ENCODE peak calls at places on chromosomes 12 and 14, in ten cellular contexts. One of them, this sample, is unnamed.

GRCh38 chr12:65607271-65607880 is 216.9 kb upstream of the HMGA2 start:
- DNase-seq in HFF-Myc: no peak
- DNase-seq in BJ: no peak
- DNase-seq in HL-60: no peak
- DNase-seq in fibroblast of lung: no peak
- DNase-seq in lower lobe of right lung: no peak
- DNase-seq in body of pancreas: no peak
- DNase-seq in colonic mucosa: no peak
- DNase-seq in breast epithelium: peak; percentile 54
- DNase-seq in heart right ventricle: no peak
- DNase-seq in this sample: no peak

GRCh38 chr14:70887207-70888150 is 19.8 kb upstream of the PCNX1 start:
- DNase-seq in BJ: no peak
- DNase-seq in lower lobe of right lung: no peak
- DNase-seq in heart right ventricle: no peak
- DNase-seq in breast epithelium: no peak
- DNase-seq in HL-60: no peak
- DNase-seq in colonic mucosa: no peak
- DNase-seq in fibroblast of lung: peak; percentile 82
- DNase-seq in body of pancreas: no peak
- DNase-seq in HFF-Myc: no peak
- DNase-seq in this sample: peak; percentile 60

GRCh38 chr14:104296388-104297312 is 158.3 kb downstream of the KIF26A start:
- DNase-seq in lower lobe of right lung: peak; percentile 20
- DNase-seq in HL-60: no peak
- DNase-seq in HFF-Myc: no peak
- DNase-seq in heart right ventricle: peak; percentile 13
- DNase-seq in colonic mucosa: no peak
- DNase-seq in BJ: no peak
- DNase-seq in breast epithelium: peak; percentile 43
- DNase-seq in body of pancreas: no peak
- DNase-seq in fibroblast of lung: no peak
- DNase-seq in this sample: no peak

GRCh38 chr12:66077542-66077941 is 53.0 kb downstream of the LLPH start:
- DNase-seq in heart right ventricle: no peak
- DNase-seq in HFF-Myc: no peak
- DNase-seq in BJ: no peak
- DNase-seq in HL-60: no peak
- DNase-seq in lower lobe of right lung: no peak
- DNase-seq in body of pancreas: no peak
- DNase-seq in fibroblast of lung: no peak
- DNase-seq in breast epithelium: no peak
- DNase-seq in colonic mucosa: no peak
- DNase-seq in this sample: no peak

GRCh38 chr14:101360045-101360931 is 201.0 kb upstream of the DIO3 start:
- DNase-seq in HFF-Myc: no peak
- DNase-seq in body of pancreas: no peak
- DNase-seq in breast epithelium: no peak
- DNase-seq in BJ: no peak
- DNase-seq in HL-60: no peak
- DNase-seq in fibroblast of lung: no peak
- DNase-seq in heart right ventricle: peak; percentile 32
- DNase-seq in colonic mucosa: peak; percentile 58
- DNase-seq in lower lobe of right lung: no peak
- DNase-seq in this sample: no peak

GRCh38 chr14:59087711-59088110 is 100.8 kb upstream of the DAAM1 start:
- DNase-seq in body of pancreas: no peak
- DNase-seq in HFF-Myc: no peak
- DNase-seq in lower lobe of right lung: no peak
- DNase-seq in BJ: no peak
- DNase-seq in fibroblast of lung: no peak
- DNase-seq in colonic mucosa: no peak
- DNase-seq in breast epithelium: no peak
- DNase-seq in heart right ventricle: no peak
- DNase-seq in HL-60: no peak
- DNase-seq in this sample: no peak

GRCh38 chr14:89621009-89621421 is 204.0 kb upstream of the FOXN3 start:
- DNase-seq in HL-60: no peak
- DNase-seq in heart right ventricle: no peak
- DNase-seq in fibroblast of lung: no peak
- DNase-seq in BJ: no peak
- DNase-seq in body of pancreas: peak; percentile 35
- DNase-seq in colonic mucosa: no peak
- DNase-seq in HFF-Myc: no peak
- DNase-seq in breast epithelium: no peak
- DNase-seq in lower lobe of right lung: no peak
- DNase-seq in this sample: no peak

GRCh38 chr12:103966736-103967135 is 1.1 kb downstream of the TDG start:
- DNase-seq in HL-60: no peak
- DNase-seq in fibroblast of lung: peak; percentile 49
- DNase-seq in lower lobe of right lung: no peak
- DNase-seq in colonic mucosa: no peak
- DNase-seq in breast epithelium: no peak
- DNase-seq in body of pancreas: no peak
- DNase-seq in HFF-Myc: no peak
- DNase-seq in BJ: no peak
- DNase-seq in heart right ventricle: no peak
- DNase-seq in this sample: no peak

GRCh38 chr14:33839193-33840076 is 111.4 kb downstream of the EGLN3 start:
- DNase-seq in breast epithelium: no peak
- DNase-seq in heart right ventricle: peak; percentile 25
- DNase-seq in HFF-Myc: peak; percentile 31
- DNase-seq in HL-60: no peak
- DNase-seq in lower lobe of right lung: peak; percentile 45
- DNase-seq in body of pancreas: peak; percentile 50
- DNase-seq in BJ: no peak
- DNase-seq in colonic mucosa: peak; percentile 65
- DNase-seq in fibroblast of lung: peak; percentile 41
- DNase-seq in this sample: no peak

GRCh38 chr12:95763809-95764253 is 26.7 kb downstream of the NTN4 start:
- DNase-seq in colonic mucosa: peak; percentile 26
- DNase-seq in HFF-Myc: peak; percentile 27
- DNase-seq in heart right ventricle: no peak
- DNase-seq in lower lobe of right lung: no peak
- DNase-seq in HL-60: no peak
- DNase-seq in body of pancreas: no peak
- DNase-seq in breast epithelium: no peak
- DNase-seq in fibroblast of lung: peak; percentile 80
- DNase-seq in BJ: peak; percentile 65
- DNase-seq in this sample: peak; percentile 55

GRCh38 chr12:88015825-88016224 is 13.4 kb downstream of the C12orf50 start:
- DNase-seq in breast epithelium: no peak
- DNase-seq in lower lobe of right lung: no peak
- DNase-seq in fibroblast of lung: no peak
- DNase-seq in HL-60: no peak
- DNase-seq in BJ: no peak
- DNase-seq in colonic mucosa: no peak
- DNase-seq in heart right ventricle: no peak
- DNase-seq in HFF-Myc: no peak
- DNase-seq in body of pancreas: no peak
- DNase-seq in this sample: no peak

GRCh38 chr12:94390130-94390485 is 69.6 kb downstream of the CEP83 start:
- DNase-seq in heart right ventricle: no peak
- DNase-seq in HL-60: no peak
- DNase-seq in HFF-Myc: no peak
- DNase-seq in body of pancreas: no peak
- DNase-seq in lower lobe of right lung: no peak
- DNase-seq in fibroblast of lung: no peak
- DNase-seq in breast epithelium: no peak
- DNase-seq in BJ: no peak
- DNase-seq in colonic mucosa: no peak
- DNase-seq in this sample: no peak

GRCh38 chr12:80216890-80217559 is 117.7 kb downstream of the OTOGL start:
- DNase-seq in breast epithelium: no peak
- DNase-seq in lower lobe of right lung: no peak
- DNase-seq in HFF-Myc: no peak
- DNase-seq in heart right ventricle: no peak
- DNase-seq in body of pancreas: no peak
- DNase-seq in colonic mucosa: no peak
- DNase-seq in HL-60: no peak
- DNase-seq in fibroblast of lung: peak; percentile 21
- DNase-seq in BJ: no peak
- DNase-seq in this sample: no peak

GRCh38 chr12:5078423-5078822 is 34.7 kb downstream of the KCNA5 start:
- DNase-seq in HL-60: no peak
- DNase-seq in BJ: no peak
- DNase-seq in colonic mucosa: no peak
- DNase-seq in lower lobe of right lung: no peak
- DNase-seq in HFF-Myc: no peak
- DNase-seq in heart right ventricle: peak; percentile 75
- DNase-seq in breast epithelium: no peak
- DNase-seq in body of pancreas: peak; percentile 21
- DNase-seq in fibroblast of lung: peak; percentile 29
- DNase-seq in this sample: no peak

DNA sequence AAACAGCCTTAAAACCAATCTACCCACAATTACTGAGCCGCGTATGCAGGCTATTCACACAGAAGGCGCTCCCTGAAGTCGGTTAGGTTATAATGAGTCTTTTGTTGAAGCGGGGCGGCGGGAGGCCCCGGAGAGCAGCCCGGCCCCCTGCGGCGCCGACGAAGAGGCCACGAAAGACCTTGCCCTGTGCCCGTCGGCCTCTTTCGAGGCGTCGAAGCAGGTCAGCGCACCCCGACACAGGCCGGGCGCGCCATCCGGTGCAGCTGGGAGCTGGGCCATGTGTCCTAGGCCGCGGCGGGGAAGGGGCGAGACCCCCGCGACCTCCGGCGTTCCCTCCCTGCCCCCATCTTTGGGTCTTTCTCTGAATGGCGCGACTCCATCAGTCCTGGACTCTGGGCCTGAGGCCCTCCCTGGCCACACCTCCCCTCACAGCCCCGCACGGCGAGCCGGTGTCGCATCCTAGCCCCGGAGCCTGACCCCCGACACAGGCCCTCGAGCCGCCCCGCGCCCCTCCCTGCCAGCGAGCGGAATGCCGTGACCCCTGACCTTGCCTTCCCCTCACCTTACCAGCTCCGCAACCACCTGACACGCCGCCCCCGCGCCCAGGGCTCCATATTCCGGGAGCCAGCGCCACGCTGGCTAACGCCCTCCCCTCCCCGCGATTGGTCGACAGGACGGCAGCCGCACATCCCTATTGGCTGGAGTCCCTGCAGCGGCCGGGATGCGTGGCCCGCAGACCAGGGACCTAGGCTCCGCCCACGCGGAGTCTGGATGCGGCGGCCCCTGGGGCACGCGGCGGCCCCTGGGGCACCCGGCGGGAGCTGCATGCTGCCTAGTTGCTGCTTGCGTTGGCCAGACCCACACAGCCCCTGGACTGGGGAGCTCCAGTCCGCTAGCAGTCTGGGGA is at the start of gene SLC11A2:
- DNase-seq in body of pancreas: peak; percentile 95
- DNase-seq in lower lobe of right lung: peak; percentile 98
- DNase-seq in HL-60: peak; percentile 95
- DNase-seq in HFF-Myc: peak; percentile 67
- DNase-seq in breast epithelium: peak; percentile 94
- DNase-seq in colonic mucosa: peak; percentile 96
- DNase-seq in BJ: peak; percentile 52
- DNase-seq in fibroblast of lung: peak; percentile 93
- DNase-seq in heart right ventricle: peak; percentile 96
- DNase-seq in this sample: peak; percentile 59
- TF ChIP-seq CTCF in body of pancreas: no peak
- TF ChIP-seq CTCF in lower lobe of right lung: peak; percentile 32
- TF ChIP-seq CTCF in HL-60: no peak
- TF ChIP-seq CTCF in HFF-Myc: no peak
- TF ChIP-seq CTCF in breast epithelium: no peak
- TF ChIP-seq CTCF in colonic mucosa: no peak
- TF ChIP-seq CTCF in BJ: no peak
- TF ChIP-seq CTCF in fibroblast of lung: no peak
- TF ChIP-seq CTCF in heart right ventricle: peak; percentile 26
- TF ChIP-seq CTCF in this sample: no peak

GRCh38 chr14:28661171-28661772 is 105.3 kb upstream of the FOXG1 start:
- DNase-seq in fibroblast of lung: peak; percentile 99
- DNase-seq in heart right ventricle: no peak
- DNase-seq in BJ: no peak
- DNase-seq in HL-60: no peak
- DNase-seq in body of pancreas: no peak
- DNase-seq in lower lobe of right lung: no peak
- DNase-seq in HFF-Myc: no peak
- DNase-seq in breast epithelium: no peak
- DNase-seq in colonic mucosa: no peak
- DNase-seq in this sample: no peak
- H3K4me3 ChIP-seq in fibroblast of lung: no peak overlapping the region
- H3K4me3 ChIP-seq in heart right ventricle: no peak overlapping the region
- H3K4me3 ChIP-seq in BJ: no peak overlapping the region
- H3K4me3 ChIP-seq in HL-60: no peak overlapping the region
- H3K4me3 ChIP-seq in body of pancreas: no peak overlapping the region
- H3K4me3 ChIP-seq in lower lobe of right lung: no peak overlapping the region
- H3K4me3 ChIP-seq in HFF-Myc: no peak overlapping the region
- H3K4me3 ChIP-seq in breast epithelium: no peak overlapping the region
- H3K4me3 ChIP-seq in colonic mucosa: no peak overlapping the region
- H3K4me3 ChIP-seq in this sample: no peak overlapping the region

DNA sequence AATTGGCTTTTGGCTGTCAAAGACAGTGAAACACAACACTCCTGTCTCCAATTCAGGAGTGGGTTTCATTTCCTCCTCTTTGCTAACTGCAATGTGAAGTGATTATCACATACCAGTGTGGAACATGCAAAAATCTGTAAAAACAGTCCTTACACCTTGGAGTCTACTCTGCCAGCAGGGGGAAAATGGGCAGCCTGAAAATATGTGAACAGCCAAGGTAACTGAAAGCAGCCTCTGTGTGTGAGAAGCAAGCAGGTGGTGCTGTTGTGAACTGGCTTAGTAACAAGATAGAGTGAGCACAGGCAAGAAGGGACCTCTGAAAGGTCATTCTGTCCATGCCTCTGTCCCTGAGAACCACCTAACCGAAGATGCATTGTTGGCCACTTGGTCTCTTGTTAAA is 6.0 kb downstream of the PRMT8 start:
- DNase-seq in colonic mucosa: no peak
- DNase-seq in breast epithelium: no peak
- DNase-seq in HL-60: no peak
- DNase-seq in heart right ventricle: no peak
- DNase-seq in HFF-Myc: no peak
- DNase-seq in lower lobe of right lung: no peak
- DNase-seq in body of pancreas: peak; percentile 54
- DNase-seq in BJ: no peak
- DNase-seq in fibroblast of lung: no peak
- DNase-seq in this sample: no peak
- TF ChIP-seq CTCF in colonic mucosa: no peak
- TF ChIP-seq CTCF in breast epithelium: no peak
- TF ChIP-seq CTCF in HL-60: no peak
- TF ChIP-seq CTCF in heart right ventricle: no peak
- TF ChIP-seq CTCF in HFF-Myc: no peak
- TF ChIP-seq CTCF in lower lobe of right lung: no peak
- TF ChIP-seq CTCF in body of pancreas: peak; percentile 55
- TF ChIP-seq CTCF in BJ: no peak
- TF ChIP-seq CTCF in fibroblast of lung: no peak
- TF ChIP-seq CTCF in this sample: no peak

DNA sequence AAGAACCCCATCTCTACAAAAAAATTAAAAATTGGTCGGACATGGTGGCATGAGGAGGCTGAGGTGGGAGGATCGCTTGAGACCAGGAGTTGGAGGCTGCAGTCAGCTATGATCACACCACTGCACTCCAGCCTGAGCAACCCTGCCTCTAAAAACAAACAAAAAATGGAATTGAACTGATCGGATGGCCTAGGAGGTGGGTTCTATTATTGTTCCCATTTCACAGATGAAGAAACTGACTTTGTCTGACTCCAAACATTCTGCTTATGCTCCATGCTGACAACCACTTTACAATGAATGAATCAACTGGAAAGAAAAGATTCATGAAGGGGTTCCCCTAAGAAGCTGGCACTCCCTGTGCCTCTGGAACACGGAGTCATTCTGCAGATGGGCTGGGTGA is 47.3 kb downstream of the TRPV4 start:
- DNase-seq in HFF-Myc: no peak
- DNase-seq in fibroblast of lung: no peak
- DNase-seq in body of pancreas: no peak
- DNase-seq in HL-60: no peak
- DNase-seq in BJ: no peak
- DNase-seq in heart right ventricle: no peak
- DNase-seq in breast epithelium: no peak
- DNase-seq in colonic mucosa: no peak
- DNase-seq in lower lobe of right lung: no peak
- DNase-seq in this sample: no peak
- H3K4me3 ChIP-seq in HFF-Myc: no peak overlapping the region
- H3K4me3 ChIP-seq in fibroblast of lung: no peak overlapping the region
- H3K4me3 ChIP-seq in body of pancreas: no peak overlapping the region
- H3K4me3 ChIP-seq in HL-60: no peak overlapping the region
- H3K4me3 ChIP-seq in BJ: no peak overlapping the region
- H3K4me3 ChIP-seq in heart right ventricle: no peak overlapping the region
- H3K4me3 ChIP-seq in breast epithelium: no peak overlapping the region
- H3K4me3 ChIP-seq in colonic mucosa: no peak overlapping the region
- H3K4me3 ChIP-seq in lower lobe of right lung: no peak overlapping the region
- H3K4me3 ChIP-seq in this sample: no peak overlapping the region

This sample was measured in AG04449.